ENCODE peak calls at places on chromosomes 4 and X, in six cellular contexts. O is MCF 10A; D is Calu3; Q is effector memory CD8-positive, alpha-beta T cell; S is esophagus squamous epithelium; T is SW480. V is an unnamed sample.

GRCh38 chrX:41677661-41678060 is 11.1 kb upstream of the GPR34 start:
- DNase-seq in T (no peak), O (no peak), D (no peak), Q (no peak), S (no peak), V (no peak)

GRCh38 chr4:8365951-8366350 is 74.6 kb downstream of the ACOX3 start:
- DNase-seq in S (no peak), O (no peak), Q (no peak), D (no peak), T (no peak), V (no peak)

GRCh38 chr4:155342142-155342541 is 34.6 kb downstream of the MAP9 start:
- DNase-seq in Q (no peak), O (peak), T (no peak), S (no peak), D (no peak), V (no peak)

GRCh38 chr4:171650543-171650942 is 162.7 kb upstream of the GALNTL6 start:
- DNase-seq in T (no peak), O (peak), D (no peak), Q (no peak), S (no peak), V (no peak)

GRCh38 chr4:95693594-95693993 is 144.8 kb upstream of the UNC5C start:
- DNase-seq in O (peak), D (peak), S (no peak), T (peak), Q (no peak), V (no peak)

GRCh38 chr4:137610960-137611359 is 78.7 kb upstream of the PCDH18 start:
- DNase-seq in S (no peak), Q (no peak), O (peak), D (peak), T (no peak), V (no peak)

GRCh38 chr4:7395635-7396034 is 39.1 kb downstream of the PSAPL1 start:
- DNase-seq in S (no peak), T (no peak), Q (no peak), O (no peak), D (no peak), V (no peak)

GRCh38 chr4:161252520-161253141 is 911.2 kb downstream of the FSTL5 start:
- DNase-seq in S (no peak), O (peak), D (peak), Q (no peak), T (peak), V (no peak)

GRCh38 chr4:4858527-4858926 is 938 bp upstream of the MSX1 start:
- DNase-seq in S (no peak), O (no peak), D (no peak), Q (no peak), T (no peak), V (no peak)

GRCh38 chr4:139556735-139557505 is 901 bp upstream of the SETD7 start:
- DNase-seq in D (peak), S (peak), O (peak), T (peak), Q (peak), V (peak)

GRCh38 chr4:80407246-80407645 is 71.7 kb downstream of the CFAP299 start:
- DNase-seq in S (no peak), D (no peak), O (peak), Q (no peak), T (no peak), V (no peak)

GRCh38 chrX:150680974-150681373 is 12.2 kb upstream of the MTMR1 start:
- DNase-seq in S (no peak), T (peak), D (peak), O (peak), Q (no peak), V (no peak)